ENCODE peak calls at places on chromosomes 2 and 18, in four cellular contexts. M is breast epithelium, Y is left ventricle myocardium inferior, Q is A549. P is an unnamed sample.

GRCh38 chr2:137118140-137118539 is 352.8 kb downstream of the THSD7B start:
- DNase-seq in M (no peak), Y (no peak), Q (no peak), P (no peak)

GRCh38 chr2:174641168-174641567 is 43.6 kb upstream of the WIPF1 start:
- DNase-seq in M (no peak), Y (no peak), Q (no peak), P (no peak)

GRCh38 chr2:189819297-189819704 is 35.1 kb downstream of the PMS1 start:
- DNase-seq in M (no peak), Y (no peak), Q (no peak), P (no peak)

GRCh38 chr18:62037012-62037742 is 144.4 kb upstream of the RNF152 start:
- DNase-seq in M (no peak), Y (no peak), Q (no peak), P (no peak)

GRCh38 chr2:130336150-130336876 is 6.4 kb upstream of the IMP4 start:
- DNase-seq in M (no peak), Y (no peak), Q (no peak), P (no peak)

GRCh38 chr2:55902429-55902828 is 21.2 kb downstream of the EFEMP1 start:
- DNase-seq in M (no peak), Y (no peak), Q (no peak), P (no peak)

GRCh38 chr2:31962757-31963361 is 47.9 kb downstream of the MEMO1 start:
- DNase-seq in M (no peak), Y (peak; percentile 26), Q (no peak), P (no peak)

GRCh38 chr18:75202976-75203375 is 6.0 kb downstream of the PTGR3 start:
- DNase-seq in M (no peak), Y (no peak), Q (no peak), P (no peak)

GRCh38 chr2:241035818-241036396 is 37.5 kb downstream of the SNED1 start:
- DNase-seq in M (peak; percentile 19), Y (no peak), Q (no peak), P (no peak)

GRCh38 chr2:85585781-85586105 is 1.5 kb downstream of the VAMP5 start:
- DNase-seq in M (no peak), Y (no peak), Q (no peak), P (no peak)

GRCh38 chr2:136248242-136248641 is 130.3 kb upstream of the CXCR4 start:
- DNase-seq in M (no peak), Y (no peak), Q (no peak), P (peak; percentile 38)

GRCh38 chr2:229539628-229540027 is 174.7 kb downstream of the DNER start:
- DNase-seq in M (no peak), Y (no peak), Q (no peak), P (no peak)

GRCh38 chr2:169716229-169716886 is 17.3 kb upstream of the KLHL23 start:
- DNase-seq in M (no peak), Y (no peak), Q (no peak), P (no peak)

GRCh38 chr2:159410276-159410675 is 123.8 kb upstream of the WDSUB1 start:
- DNase-seq in M (no peak), Y (no peak), Q (no peak), P (no peak)

GRCh38 chr2:157256621-157257020 is 884 bp upstream of the GALNT5 start:
- DNase-seq in M (no peak), Y (no peak), Q (no peak), P (no peak)
- H3K27ac ChIP-seq in M (no peak overlapping the region), Y (no peak overlapping the region), Q (no peak overlapping the region), P (no peak overlapping the region)

GRCh38 chr2:216632952-216633615 is at the start of gene IGFBP2:
- DNase-seq in M (peak; percentile 49), Y (peak; percentile 49), Q (peak; percentile 41), P (no peak)
- H3K27ac ChIP-seq in M (peak within 1 kb of the TSS; percentile 52), Y (peak within 1 kb of the TSS; percentile 75), Q (peak within 1 kb of the TSS; percentile 53), P (no peak within 1 kb of the TSS)

GRCh38 chr2:28809927-28810326 is 707 bp upstream of the SPDYA start:
- DNase-seq in M (no peak), Y (no peak), Q (no peak), P (no peak)

GRCh38 chr2:28810384-28811285 is at the start of gene SPDYA:
- DNase-seq in M (peak; percentile 43), Y (peak; percentile 74), Q (peak; percentile 68), P (peak; percentile 23)
- H3K27ac ChIP-seq in M (peak within 1 kb of the TSS; percentile 45), Y (no peak within 1 kb of the TSS), Q (peak within 1 kb of the TSS; percentile 74), P (no peak within 1 kb of the TSS)

DNA sequence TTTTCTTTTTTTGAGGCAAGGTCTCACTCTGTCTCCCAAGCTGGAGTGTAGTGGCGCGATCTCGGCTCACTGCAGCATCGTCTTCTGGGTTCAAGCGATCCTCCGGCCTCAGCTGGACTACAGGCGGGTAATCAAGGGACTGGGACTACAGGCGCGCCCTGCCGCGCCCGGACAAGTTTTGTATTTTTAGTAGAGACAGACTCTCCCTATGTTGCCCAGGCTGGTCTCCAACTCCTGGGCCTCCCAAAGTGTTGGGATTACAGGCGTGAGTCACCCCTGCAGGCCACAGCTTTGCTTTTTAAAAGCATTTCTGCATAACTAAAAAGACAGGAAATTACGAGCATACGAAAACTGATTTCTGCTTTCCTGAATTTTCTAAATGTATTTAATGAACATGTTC is 891 bp upstream of the OSBPL1A start:
- DNase-seq in M (no peak), Y (no peak), Q (no peak), P (no peak)
- H3K27ac ChIP-seq in M (peak overlapping the region; percentile 90), Y (peak overlapping the region; percentile 87), Q (no peak overlapping the region), P (no peak overlapping the region)

DNA sequence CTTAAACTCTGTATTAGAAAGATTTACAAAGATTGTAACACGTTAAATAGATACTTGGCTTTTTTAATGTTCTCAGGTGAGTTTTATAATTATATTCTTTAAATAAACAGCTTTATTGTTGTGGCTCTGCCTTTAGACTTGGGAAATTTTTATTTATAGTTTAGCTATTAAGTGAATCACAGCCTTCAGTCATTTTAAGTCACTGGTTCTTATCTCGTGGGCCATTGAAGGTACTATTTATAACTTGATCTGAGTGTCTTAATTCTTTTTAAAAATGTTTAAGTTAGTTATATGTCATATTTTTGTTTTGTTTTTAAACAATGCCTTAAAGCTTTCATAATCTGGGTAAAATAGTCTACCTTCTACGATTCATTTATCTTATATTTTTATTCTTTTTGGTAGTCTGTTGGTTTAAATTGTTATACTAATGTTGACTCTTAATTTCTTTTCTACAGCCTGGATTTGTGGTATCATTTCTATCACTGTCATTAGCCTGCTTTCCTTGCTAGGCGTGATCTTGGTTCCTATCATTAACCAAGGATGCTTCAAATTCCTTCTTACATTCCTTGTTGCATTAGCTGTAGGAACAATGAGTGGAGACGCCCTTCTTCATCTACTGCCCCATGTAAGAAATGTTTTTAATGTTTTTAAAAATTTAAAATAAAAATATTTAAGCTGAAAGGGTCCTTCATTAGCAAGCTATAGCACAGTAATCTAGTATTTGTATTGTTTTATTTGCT is 49.3 kb downstream of the SLC39A10 start:
- DNase-seq in M (no peak), Y (no peak), Q (no peak), P (no peak)
- H3K27ac ChIP-seq in M (no peak overlapping the region), Y (no peak overlapping the region), Q (no peak overlapping the region), P (no peak overlapping the region)

GRCh38 chr2:207614824-207615223 is 10.4 kb downstream of the METTL21A start:
- DNase-seq in M (no peak), Y (no peak), Q (no peak), P (no peak)

GRCh38 chr2:207617011-207617671 is 8.1 kb downstream of the METTL21A start:
- DNase-seq in M (no peak), Y (no peak), Q (peak; percentile 64), P (no peak)

GRCh38 chr2:207619764-207620203 is 5.4 kb downstream of the METTL21A start:
- DNase-seq in M (no peak), Y (no peak), Q (no peak), P (no peak)

GRCh38 chr2:207621640-207622039 is 3.6 kb downstream of the METTL21A start:
- DNase-seq in M (no peak), Y (no peak), Q (no peak), P (no peak)

DNA sequence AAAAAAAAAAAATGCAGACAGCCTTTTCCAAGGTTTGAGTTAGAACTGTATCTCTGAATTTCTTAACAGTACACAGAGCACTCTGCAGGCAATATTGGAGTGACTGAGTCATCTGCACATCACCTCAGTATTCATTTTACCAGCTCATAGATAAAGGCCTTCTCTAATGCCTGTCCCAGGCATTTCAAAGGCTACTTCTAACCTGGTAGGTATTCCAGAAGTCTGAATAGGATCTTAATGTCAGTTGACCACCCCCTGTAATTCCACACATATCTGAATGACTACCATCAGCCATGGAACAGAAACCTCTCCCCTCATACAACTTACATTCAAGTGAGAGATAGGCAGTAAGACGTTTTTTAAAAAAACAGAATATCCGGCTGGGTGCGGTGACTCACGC is 9.0 kb downstream of the METTL21A start:
- DNase-seq in M (no peak), Y (no peak), Q (no peak), P (no peak)
- H3K27ac ChIP-seq in M (no peak overlapping the region), Y (no peak overlapping the region), Q (peak overlapping the region; percentile 64), P (no peak overlapping the region)

GRCh38 chr2:145813481-145813880 is 1293.6 kb upstream of the ZEB2 start:
- DNase-seq in M (no peak), Y (no peak), Q (no peak), P (no peak)

GRCh38 chr2:145807978-145808377 is 1288.1 kb upstream of the ZEB2 start:
- DNase-seq in M (no peak), Y (no peak), Q (no peak), P (no peak)

GRCh38 chr2:145815933-145816332 is 1296.0 kb upstream of the ZEB2 start:
- DNase-seq in M (no peak), Y (no peak), Q (no peak), P (no peak)

GRCh38 chr2:145811467-145812162 is 1291.7 kb upstream of the ZEB2 start:
- DNase-seq in M (no peak), Y (no peak), Q (no peak), P (no peak)

GRCh38 chr2:145812163-145812554 is 1292.2 kb upstream of the ZEB2 start:
- DNase-seq in M (no peak), Y (no peak), Q (no peak), P (no peak)
- H3K27ac ChIP-seq in M (no peak overlapping the region), Y (peak overlapping the region; percentile 38), Q (no peak overlapping the region), P (no peak overlapping the region)

GRCh38 chr2:95019572-95019971 is 5.9 kb upstream of the MAL start:
- DNase-seq in M (no peak), Y (no peak), Q (no peak), P (no peak)

GRCh38 chr2:95021847-95022246 is 3.7 kb upstream of the MAL start:
- DNase-seq in M (no peak), Y (no peak), Q (no peak), P (no peak)

GRCh38 chr2:95022309-95023221 is 2.9 kb upstream of the MAL start:
- DNase-seq in M (peak; percentile 38), Y (peak; percentile 57), Q (peak; percentile 67), P (peak; percentile 45)

GRCh38 chr2:95020275-95021014 is 5.1 kb upstream of the MAL start:
- DNase-seq in M (peak; percentile 55), Y (no peak), Q (no peak), P (no peak)

GRCh38 chr2:95021015-95021399 is 4.5 kb upstream of the MAL start:
- DNase-seq in M (no peak), Y (no peak), Q (no peak), P (no peak)
- H3K27ac ChIP-seq in M (peak overlapping the region; percentile 48), Y (no peak overlapping the region), Q (no peak overlapping the region), P (no peak overlapping the region)

P was measured in tibial nerve.